ENCODE peak calls at places on chromosomes 2 and 18, in five cellular contexts. One of them, this sample, is unnamed.

GRCh38 chr2:106358081-106358480 is 110.1 kb downstream of the RGPD3 start:
- DNase-seq in A549: no peak
- DNase-seq in HCT116: no peak
- DNase-seq in right lobe of liver: no peak
- DNase-seq in adrenal gland: no peak
- DNase-seq in this sample: no peak

GRCh38 chr2:104863229-104863584 is 9.3 kb downstream of the POU3F3 start:
- DNase-seq in A549: no peak
- DNase-seq in HCT116: no peak
- DNase-seq in right lobe of liver: no peak
- DNase-seq in adrenal gland: no peak
- DNase-seq in this sample: no peak

GRCh38 chr18:37294951-37295350 is 270.6 kb downstream of the CELF4 start:
- DNase-seq in A549: peak
- DNase-seq in HCT116: no peak
- DNase-seq in right lobe of liver: no peak
- DNase-seq in adrenal gland: no peak
- DNase-seq in this sample: no peak

GRCh38 chr2:213275265-213275664 is 9.0 kb upstream of the SPAG16 start:
- DNase-seq in A549: no peak
- DNase-seq in HCT116: no peak
- DNase-seq in right lobe of liver: no peak
- DNase-seq in adrenal gland: no peak
- DNase-seq in this sample: no peak

GRCh38 chr18:10233082-10233875 is 221.2 kb upstream of the APCDD1 start:
- DNase-seq in A549: no peak
- DNase-seq in HCT116: no peak
- DNase-seq in right lobe of liver: no peak
- DNase-seq in adrenal gland: no peak
- DNase-seq in this sample: no peak

GRCh38 chr2:134866498-134867099 is 28.2 kb downstream of the ACMSD start:
- DNase-seq in A549: peak
- DNase-seq in HCT116: no peak
- DNase-seq in right lobe of liver: no peak
- DNase-seq in adrenal gland: no peak
- DNase-seq in this sample: no peak

GRCh38 chr2:27408601-27409320 is 630 bp downstream of the PPM1G start:
- DNase-seq in A549: peak
- DNase-seq in HCT116: no peak
- DNase-seq in right lobe of liver: no peak
- DNase-seq in adrenal gland: peak
- DNase-seq in this sample: no peak

GRCh38 chr18:43735570-43735969 is 458.3 kb upstream of the SYT4 start:
- DNase-seq in A549: no peak
- DNase-seq in HCT116: no peak
- DNase-seq in right lobe of liver: no peak
- DNase-seq in adrenal gland: no peak
- DNase-seq in this sample: no peak

GRCh38 chr2:64768426-64769033 is 114.8 kb upstream of the SERTAD2 start:
- DNase-seq in A549: no peak
- DNase-seq in HCT116: no peak
- DNase-seq in right lobe of liver: no peak
- DNase-seq in adrenal gland: no peak
- DNase-seq in this sample: no peak

GRCh38 chr2:64769392-64770044 is 115.8 kb upstream of the SERTAD2 start:
- DNase-seq in A549: peak
- DNase-seq in HCT116: no peak
- DNase-seq in right lobe of liver: no peak
- DNase-seq in adrenal gland: no peak
- DNase-seq in this sample: no peak

GRCh38 chr2:64771726-64772125 is 118.0 kb upstream of the SERTAD2 start:
- DNase-seq in A549: no peak
- DNase-seq in HCT116: no peak
- DNase-seq in right lobe of liver: no peak
- DNase-seq in adrenal gland: no peak
- DNase-seq in this sample: no peak

GRCh38 chr2:64770137-64770780 is 116.5 kb upstream of the SERTAD2 start:
- DNase-seq in A549: no peak
- DNase-seq in HCT116: no peak
- DNase-seq in right lobe of liver: no peak
- DNase-seq in adrenal gland: no peak
- DNase-seq in this sample: no peak

DNA sequence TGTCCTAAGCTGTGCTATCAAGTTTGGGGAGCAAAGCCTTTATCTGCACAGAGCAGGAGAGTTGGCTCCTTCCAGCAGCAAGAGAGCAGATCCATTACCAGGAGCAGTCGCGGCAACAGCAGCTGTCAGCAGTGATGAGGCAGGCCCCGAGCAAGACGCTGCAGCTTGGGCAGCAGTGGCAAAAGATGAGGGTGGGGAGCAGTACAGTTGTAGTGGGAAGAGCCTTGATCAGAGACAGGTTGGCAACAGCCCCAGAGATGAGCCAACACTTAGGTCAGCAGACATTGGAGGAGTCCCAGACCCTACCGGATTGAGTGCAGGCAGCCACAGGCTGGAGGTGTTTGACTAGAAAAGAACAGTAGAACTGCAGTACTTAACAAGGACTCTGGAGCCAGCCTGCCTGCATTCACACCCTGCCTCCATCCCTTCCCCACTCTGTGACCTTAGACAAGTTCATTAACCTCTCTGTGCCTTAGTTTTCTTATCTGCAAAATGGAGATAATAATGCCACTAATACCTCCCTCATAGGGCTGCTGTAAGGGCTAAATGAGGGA is 117.1 kb upstream of the SERTAD2 start:
- DNase-seq in A549: no peak
- DNase-seq in HCT116: no peak
- DNase-seq in right lobe of liver: no peak
- DNase-seq in adrenal gland: peak
- DNase-seq in this sample: peak
- TF ChIP-seq POLR2A in A549: no peak
- TF ChIP-seq POLR2A in HCT116: no peak
- TF ChIP-seq POLR2A in right lobe of liver: no peak
- TF ChIP-seq POLR2A in adrenal gland: no peak
- TF ChIP-seq POLR2A in this sample: no peak

GRCh38 chr2:101386599-101387150 is 628 bp downstream of the CREG2 start:
- DNase-seq in A549: no peak
- DNase-seq in HCT116: no peak
- DNase-seq in right lobe of liver: no peak
- DNase-seq in adrenal gland: no peak
- DNase-seq in this sample: peak

GRCh38 chr2:101388232-101388631 is 929 bp upstream of the CREG2 start:
- DNase-seq in A549: peak
- DNase-seq in HCT116: no peak
- DNase-seq in right lobe of liver: no peak
- DNase-seq in adrenal gland: no peak
- DNase-seq in this sample: no peak

GRCh38 chr2:101383016-101383541 is 4.2 kb downstream of the CREG2 start:
- DNase-seq in A549: no peak
- DNase-seq in HCT116: no peak
- DNase-seq in right lobe of liver: no peak
- DNase-seq in adrenal gland: no peak
- DNase-seq in this sample: no peak

GRCh38 chr2:101382406-101382805 is 4.9 kb downstream of the CREG2 start:
- DNase-seq in A549: no peak
- DNase-seq in HCT116: no peak
- DNase-seq in right lobe of liver: no peak
- DNase-seq in adrenal gland: no peak
- DNase-seq in this sample: no peak

DNA sequence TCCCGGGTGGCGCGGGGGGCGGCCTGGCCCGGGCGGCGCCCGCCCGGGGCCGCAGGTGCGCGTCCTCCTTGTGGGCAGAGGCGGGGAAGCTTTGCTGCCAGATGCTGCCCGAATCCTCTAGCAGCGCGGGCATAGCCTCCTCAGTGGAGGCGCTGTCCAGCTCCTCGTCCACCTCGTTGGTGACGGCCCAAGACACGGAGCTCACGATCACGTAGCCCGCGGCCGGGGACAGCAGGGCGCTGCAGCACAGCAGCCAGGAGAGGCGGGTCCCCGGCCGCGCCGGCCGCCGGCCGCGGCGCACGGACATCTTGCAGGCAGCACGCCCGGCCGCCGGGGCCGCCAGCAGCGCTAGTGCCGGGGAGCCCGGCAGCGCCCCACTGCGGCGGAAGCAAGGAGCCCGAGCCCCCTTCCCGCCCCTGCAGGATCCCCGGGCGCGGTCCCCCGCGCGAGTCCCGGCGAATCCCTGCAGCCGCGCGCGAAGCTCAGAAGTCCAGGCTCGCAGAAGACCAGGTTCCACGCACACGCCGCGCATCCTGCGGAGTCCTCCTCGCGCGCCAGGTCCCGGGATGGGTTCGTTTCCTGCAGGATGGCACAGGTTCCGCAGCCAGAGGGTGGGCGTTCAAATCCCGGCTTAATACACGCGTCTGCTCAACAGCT is at the start of gene CREG2:
- DNase-seq in A549: peak
- DNase-seq in HCT116: peak
- DNase-seq in right lobe of liver: peak
- DNase-seq in adrenal gland: peak
- DNase-seq in this sample: no peak
- TF ChIP-seq CTCF in A549: peak
- TF ChIP-seq CTCF in HCT116: peak
- TF ChIP-seq CTCF in right lobe of liver: peak
- TF ChIP-seq CTCF in adrenal gland: peak
- TF ChIP-seq CTCF in this sample: no peak

GRCh38 chr2:62506421-62506750 is 391 bp upstream of the TMEM17 start:
- DNase-seq in A549: no peak
- DNase-seq in HCT116: no peak
- DNase-seq in right lobe of liver: no peak
- DNase-seq in adrenal gland: no peak
- DNase-seq in this sample: no peak

GRCh38 chr2:62505109-62505508 is 886 bp downstream of the TMEM17 start:
- DNase-seq in A549: peak
- DNase-seq in HCT116: no peak
- DNase-seq in right lobe of liver: no peak
- DNase-seq in adrenal gland: no peak
- DNase-seq in this sample: no peak

GRCh38 chr2:62504657-62505056 is 1.3 kb downstream of the TMEM17 start:
- DNase-seq in A549: no peak
- DNase-seq in HCT116: no peak
- DNase-seq in right lobe of liver: no peak
- DNase-seq in adrenal gland: no peak
- DNase-seq in this sample: no peak

GRCh38 chr2:62501794-62502500 is 4.0 kb downstream of the TMEM17 start:
- DNase-seq in A549: peak
- DNase-seq in HCT116: no peak
- DNase-seq in right lobe of liver: no peak
- DNase-seq in adrenal gland: no peak
- DNase-seq in this sample: no peak

GRCh38 chr2:62505649-62506420 is at the start of gene TMEM17:
- DNase-seq in A549: peak
- DNase-seq in HCT116: peak
- DNase-seq in right lobe of liver: peak
- DNase-seq in adrenal gland: peak
- DNase-seq in this sample: peak
- TF ChIP-seq POLR2A in A549: peak
- TF ChIP-seq POLR2A in HCT116: peak
- TF ChIP-seq POLR2A in right lobe of liver: peak
- TF ChIP-seq POLR2A in adrenal gland: peak
- TF ChIP-seq POLR2A in this sample: no peak

GRCh38 chr2:144449028-144449406 is 70.9 kb downstream of the ZEB2 start:
- DNase-seq in A549: peak
- DNase-seq in HCT116: no peak
- DNase-seq in right lobe of liver: no peak
- DNase-seq in adrenal gland: peak
- DNase-seq in this sample: no peak
- TF ChIP-seq CTCF in A549: peak
- TF ChIP-seq CTCF in HCT116: peak
- TF ChIP-seq CTCF in right lobe of liver: peak
- TF ChIP-seq CTCF in adrenal gland: peak
- TF ChIP-seq CTCF in this sample: no peak

GRCh38 chr18:79964330-79965118 is at the start of gene HSBP1L1:
- DNase-seq in A549: peak
- DNase-seq in HCT116: peak
- DNase-seq in right lobe of liver: peak
- DNase-seq in adrenal gland: peak
- DNase-seq in this sample: no peak
- TF ChIP-seq POLR2A in A549: peak
- TF ChIP-seq POLR2A in HCT116: no peak
- TF ChIP-seq POLR2A in right lobe of liver: peak
- TF ChIP-seq POLR2A in adrenal gland: no peak
- TF ChIP-seq POLR2A in this sample: no peak

GRCh38 chr2:222610746-222611145 is 45.1 kb downstream of the FARSB start:
- DNase-seq in A549: no peak
- DNase-seq in HCT116: no peak
- DNase-seq in right lobe of liver: no peak
- DNase-seq in adrenal gland: no peak
- DNase-seq in this sample: no peak
- TF ChIP-seq CTCF in A549: no peak
- TF ChIP-seq CTCF in HCT116: no peak
- TF ChIP-seq CTCF in right lobe of liver: no peak
- TF ChIP-seq CTCF in adrenal gland: peak
- TF ChIP-seq CTCF in this sample: no peak

GRCh38 chr2:42424033-42424432 is 63.0 kb upstream of the COX7A2L start:
- DNase-seq in A549: no peak
- DNase-seq in HCT116: no peak
- DNase-seq in right lobe of liver: no peak
- DNase-seq in adrenal gland: no peak
- DNase-seq in this sample: no peak
- TF ChIP-seq POLR2A in A549: no peak
- TF ChIP-seq POLR2A in HCT116: no peak
- TF ChIP-seq POLR2A in right lobe of liver: no peak
- TF ChIP-seq POLR2A in adrenal gland: no peak
- TF ChIP-seq POLR2A in this sample: no peak

GRCh38 chr2:169664978-169665930 is 29.0 kb downstream of the CFAP210 start:
- DNase-seq in A549: no peak
- DNase-seq in HCT116: no peak
- DNase-seq in right lobe of liver: no peak
- DNase-seq in adrenal gland: no peak
- DNase-seq in this sample: no peak
- TF ChIP-seq CTCF in A549: no peak
- TF ChIP-seq CTCF in HCT116: no peak
- TF ChIP-seq CTCF in right lobe of liver: no peak
- TF ChIP-seq CTCF in adrenal gland: no peak
- TF ChIP-seq CTCF in this sample: no peak

DNA sequence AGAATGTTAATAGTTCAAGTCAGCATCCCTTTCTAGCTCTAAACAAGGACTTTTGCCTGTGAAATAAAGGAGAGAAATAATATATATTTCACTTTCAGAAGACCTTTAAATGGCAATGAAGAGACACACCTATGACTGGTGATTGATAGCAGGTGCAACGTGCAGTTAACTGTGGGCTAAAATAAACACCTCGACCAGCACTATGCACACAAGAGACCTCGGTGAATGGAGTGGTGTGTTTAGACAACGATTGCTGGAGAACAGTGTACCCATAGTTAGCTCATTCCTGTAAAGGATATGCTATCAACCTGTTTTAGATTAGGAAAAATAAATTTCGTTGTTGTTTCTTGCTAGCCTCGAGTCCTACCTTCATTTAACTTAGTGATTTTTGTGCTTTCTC is 143.4 kb downstream of the NR4A2 start:
- DNase-seq in A549: no peak
- DNase-seq in HCT116: no peak
- DNase-seq in right lobe of liver: no peak
- DNase-seq in adrenal gland: no peak
- DNase-seq in this sample: no peak
- TF ChIP-seq POLR2A in A549: no peak
- TF ChIP-seq POLR2A in HCT116: no peak
- TF ChIP-seq POLR2A in right lobe of liver: no peak
- TF ChIP-seq POLR2A in adrenal gland: no peak
- TF ChIP-seq POLR2A in this sample: no peak

This sample was measured in lower leg skin.